ENCODE peak calls at places on chromosome 20, in eight cellular contexts. W is uterus, I is caudate nucleus, E is thoracic aorta, A is PC-9, T is colonic mucosa, S is GM23248, X is heart left ventricle. Z is an unnamed sample.

GRCh38 chr20:51924509-51924908 is 122.2 kb upstream of the SALL4 start:
- DNase-seq in W (no peak), I (no peak), E (no peak), A (no peak), T (no peak), S (no peak), X (no peak), Z (no peak)

GRCh38 chr20:8853805-8854338 is 215.0 kb upstream of the PLCB4 start:
- DNase-seq in W (no peak), I (peak), E (no peak), A (peak), T (peak), S (peak), X (peak), Z (no peak)

GRCh38 chr20:701401-702129 is 26.0 kb upstream of the SCRT2 start:
- DNase-seq in W (no peak), I (no peak), E (no peak), A (peak), T (no peak), S (no peak), X (no peak), Z (no peak)

GRCh38 chr20:47818996-47819609 is 33.8 kb upstream of the SULF2 start:
- DNase-seq in W (no peak), I (no peak), E (no peak), A (no peak), T (no peak), S (no peak), X (no peak), Z (no peak)

GRCh38 chr20:58349586-58349985 is 39.4 kb upstream of the VAPB start:
- DNase-seq in W (no peak), I (no peak), E (no peak), A (peak), T (no peak), S (peak), X (no peak), Z (no peak)

GRCh38 chr20:10970109-10970508 is 296.3 kb upstream of the JAG1 start:
- DNase-seq in W (no peak), I (no peak), E (no peak), A (peak), T (no peak), S (no peak), X (no peak), Z (no peak)

GRCh38 chr20:51029556-51029955 is 6.6 kb upstream of the KCNG1 start:
- DNase-seq in W (no peak), I (no peak), E (no peak), A (no peak), T (no peak), S (no peak), X (no peak), Z (no peak)

GRCh38 chr20:14199111-14199510 is 138.3 kb downstream of the FLRT3 start:
- DNase-seq in W (no peak), I (no peak), E (no peak), A (no peak), T (no peak), S (no peak), X (no peak), Z (no peak)

GRCh38 chr20:40511478-40511877 is 177.6 kb downstream of the MAFB start:
- DNase-seq in W (peak), I (no peak), E (no peak), A (no peak), T (no peak), S (peak), X (no peak), Z (no peak)

GRCh38 chr20:42492998-42493397 is 696.7 kb downstream of the PTPRT start:
- DNase-seq in W (no peak), I (no peak), E (no peak), A (no peak), T (no peak), S (no peak), X (no peak), Z (no peak)

GRCh38 chr20:1108437-1108920 is 9.9 kb upstream of the PSMF1 start:
- DNase-seq in W (peak), I (peak), E (no peak), A (no peak), T (peak), S (peak), X (peak), Z (peak)

GRCh38 chr20:53742685-53743081 is 149.0 kb upstream of the ZNF217 start:
- DNase-seq in W (no peak), I (no peak), E (no peak), A (no peak), T (no peak), S (no peak), X (no peak), Z (no peak)

GRCh38 chr20:37393196-37393862 is 47.4 kb downstream of the SRC start:
- DNase-seq in W (no peak), I (no peak), E (no peak), A (no peak), T (no peak), S (no peak), X (no peak), Z (no peak)

GRCh38 chr20:2599265-2600060 is 53.0 kb upstream of the NOP56 start:
- DNase-seq in W (no peak), I (no peak), E (no peak), A (no peak), T (peak), S (no peak), X (no peak), Z (no peak)

GRCh38 chr20:33490934-33491656 is 1.2 kb downstream of the CBFA2T2 start:
- DNase-seq in W (no peak), I (no peak), E (no peak), A (no peak), T (no peak), S (peak), X (no peak), Z (no peak)
- H3K27ac ChIP-seq in W (peak), I (peak), E (peak), A (no peak), T (no peak), S (peak), X (peak), Z (peak)

GRCh38 chr20:44640522-44640921 is 11.0 kb downstream of the ADA start:
- DNase-seq in W (no peak), I (no peak), E (no peak), A (no peak), T (no peak), S (no peak), X (no peak), Z (no peak)

GRCh38 chr20:44635877-44636276 is 15.6 kb downstream of the ADA start:
- DNase-seq in W (no peak), I (no peak), E (no peak), A (no peak), T (no peak), S (no peak), X (no peak), Z (no peak)

GRCh38 chr20:44633872-44634600 is 17.5 kb downstream of the ADA start:
- DNase-seq in W (no peak), I (no peak), E (no peak), A (no peak), T (no peak), S (no peak), X (no peak), Z (no peak)

GRCh38 chr20:44637490-44638372 is 13.8 kb downstream of the ADA start:
- DNase-seq in W (peak), I (no peak), E (no peak), A (no peak), T (no peak), S (no peak), X (peak), Z (no peak)

DNA sequence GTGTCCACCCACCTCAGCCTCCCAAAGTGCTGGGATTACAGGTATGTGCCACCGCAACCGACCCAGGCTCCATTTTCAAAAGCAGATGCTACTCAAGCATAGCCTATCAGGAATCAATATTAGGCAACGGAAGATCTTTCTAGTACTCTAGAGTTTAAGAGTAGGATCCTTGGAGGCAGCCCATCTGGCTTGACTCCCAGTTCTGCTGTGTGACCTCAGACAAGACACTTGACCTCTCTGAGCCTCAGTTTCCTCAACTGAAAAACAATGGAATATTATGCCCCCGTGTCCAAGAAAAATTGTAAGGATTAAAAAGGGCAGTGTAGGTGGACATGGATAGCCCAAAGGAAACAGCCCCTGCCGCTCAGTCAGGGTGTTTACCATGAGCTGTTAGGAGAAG is 14.5 kb downstream of the ADA start:
- DNase-seq in W (no peak), I (no peak), E (no peak), A (no peak), T (no peak), S (no peak), X (no peak), Z (no peak)
- H3K27ac ChIP-seq in W (no peak), I (no peak), E (no peak), A (no peak), T (no peak), S (no peak), X (peak), Z (no peak)

GRCh38 chr20:3679749-3680700 is 1.8 kb downstream of the ADAM33 start:
- DNase-seq in W (peak), I (no peak), E (peak), A (no peak), T (peak), S (peak), X (no peak), Z (no peak)

GRCh38 chr20:3680701-3681351 is 984 bp downstream of the ADAM33 start:
- DNase-seq in W (no peak), I (no peak), E (no peak), A (no peak), T (no peak), S (peak), X (no peak), Z (no peak)

GRCh38 chr20:3681931-3682820 is at the start of gene ADAM33:
- DNase-seq in W (peak), I (no peak), E (no peak), A (no peak), T (peak), S (peak), X (no peak), Z (no peak)

GRCh38 chr20:3678893-3679720 is 2.7 kb downstream of the ADAM33 start:
- DNase-seq in W (peak), I (no peak), E (no peak), A (no peak), T (no peak), S (peak), X (no peak), Z (no peak)

DNA sequence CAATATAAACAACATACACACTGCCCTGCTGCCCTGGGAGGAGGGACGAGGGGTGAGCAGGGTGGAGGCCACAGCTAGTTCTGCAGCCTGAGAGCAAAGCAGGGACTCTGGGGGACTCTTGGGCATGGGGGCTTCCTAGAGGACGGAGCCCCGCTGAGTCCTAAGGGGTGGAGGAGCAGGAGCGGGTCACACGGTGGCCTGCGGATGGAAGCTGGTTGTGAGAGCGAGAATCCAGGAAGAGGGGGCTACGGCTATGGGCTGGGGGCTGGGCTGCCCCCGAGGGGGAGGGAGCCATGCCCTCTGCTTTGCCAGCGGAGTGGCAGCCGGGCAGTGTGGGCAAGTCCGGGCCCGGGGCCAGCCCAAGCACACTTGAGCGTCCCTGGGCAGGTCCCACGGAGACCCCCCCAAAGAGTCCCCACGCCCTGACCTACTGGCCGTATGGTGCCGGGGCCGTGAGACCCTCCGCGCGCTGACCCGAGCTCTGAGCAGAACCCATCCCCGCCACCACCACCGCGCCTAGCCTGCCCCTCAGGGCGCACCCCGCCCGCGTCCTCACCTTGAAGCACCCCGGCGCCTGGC is 369 bp downstream of the ADAM33 start:
- DNase-seq in W (no peak), I (no peak), E (no peak), A (no peak), T (no peak), S (no peak), X (no peak), Z (no peak)
- H3K27ac ChIP-seq in W (peak), I (no peak), E (peak), A (no peak), T (peak), S (no peak), X (peak), Z (peak)

GRCh38 chr20:59588236-59588855 is 16.0 kb upstream of the PHACTR3 start:
- DNase-seq in W (no peak), I (no peak), E (no peak), A (no peak), T (no peak), S (no peak), X (no peak), Z (no peak)

GRCh38 chr20:59586613-59587012 is 17.7 kb upstream of the PHACTR3 start:
- DNase-seq in W (no peak), I (no peak), E (no peak), A (no peak), T (no peak), S (no peak), X (no peak), Z (no peak)

GRCh38 chr20:59587570-59587969 is 16.8 kb upstream of the PHACTR3 start:
- DNase-seq in W (no peak), I (no peak), E (no peak), A (no peak), T (no peak), S (no peak), X (no peak), Z (no peak)

GRCh38 chr20:59589051-59589450 is 15.3 kb upstream of the PHACTR3 start:
- DNase-seq in W (no peak), I (no peak), E (no peak), A (no peak), T (no peak), S (no peak), X (no peak), Z (no peak)

DNA sequence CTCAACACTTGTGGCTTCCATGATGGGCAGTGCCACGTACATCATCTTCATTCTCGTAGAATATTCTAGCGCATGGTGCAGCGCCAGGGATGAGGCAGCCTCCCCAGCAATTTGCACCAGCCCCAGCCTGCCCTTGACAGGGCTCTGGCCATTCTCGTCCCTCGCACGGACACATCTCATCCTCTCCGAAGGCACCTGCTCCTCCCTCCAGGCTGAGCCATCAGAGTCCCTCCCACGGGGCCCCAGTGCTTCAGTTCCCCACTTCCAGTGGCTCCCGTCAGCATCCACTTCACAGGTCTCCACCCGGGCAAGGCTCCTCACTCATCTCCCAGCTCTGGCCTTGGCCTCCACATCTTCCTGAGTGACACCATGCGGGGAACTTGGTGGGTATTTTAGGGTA is 13.3 kb upstream of the PHACTR3 start:
- DNase-seq in W (no peak), I (no peak), E (no peak), A (no peak), T (no peak), S (no peak), X (no peak), Z (no peak)
- H3K27ac ChIP-seq in W (no peak), I (no peak), E (no peak), A (no peak), T (no peak), S (no peak), X (no peak), Z (no peak)

DNA sequence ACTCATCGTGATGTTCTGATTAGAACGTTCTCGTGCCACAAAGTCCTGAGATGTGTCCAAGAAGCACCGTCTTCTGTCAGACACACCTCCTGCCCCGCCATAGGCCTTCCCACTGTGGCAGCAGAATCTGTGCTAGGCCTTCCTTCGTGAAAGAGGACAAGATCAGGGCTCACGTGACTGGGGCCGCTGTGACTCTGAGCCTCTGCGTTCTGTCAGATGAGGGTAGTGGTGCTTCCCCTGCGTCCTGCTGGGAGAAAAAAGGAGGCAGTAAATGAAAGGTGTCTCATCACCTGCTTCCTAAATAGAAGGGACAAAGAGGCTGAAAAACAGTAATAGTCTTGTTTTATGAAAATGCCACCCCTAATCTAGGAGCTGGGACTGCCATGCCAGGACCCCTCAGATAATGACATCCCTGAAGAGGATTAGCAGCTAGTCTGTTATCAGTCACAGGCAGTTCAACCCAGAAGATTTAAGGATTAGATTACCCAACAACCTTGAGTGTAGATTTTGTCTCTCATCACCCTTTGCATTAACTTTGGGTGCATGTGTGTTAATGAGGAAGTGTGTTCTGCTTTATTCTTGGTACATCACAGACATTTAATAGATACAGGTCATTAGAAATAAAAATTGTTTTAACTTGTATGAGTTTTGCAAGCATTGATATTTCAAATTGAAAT is 4.1 kb downstream of the DNAJC5 start:
- DNase-seq in W (no peak), I (no peak), E (no peak), A (no peak), T (no peak), S (no peak), X (no peak), Z (no peak)
- H3K27ac ChIP-seq in W (no peak), I (no peak), E (no peak), A (no peak), T (no peak), S (no peak), X (no peak), Z (no peak)

GRCh38 chr20:43947316-43947710 is 32.7 kb downstream of the TOX2 start:
- DNase-seq in W (no peak), I (no peak), E (no peak), A (no peak), T (no peak), S (peak), X (no peak), Z (no peak)
- H3K27ac ChIP-seq in W (no peak), I (no peak), E (no peak), A (no peak), T (no peak), S (no peak), X (no peak), Z (no peak)

GRCh38 chr20:38589351-38589750 is 8.4 kb downstream of the ADIG start:
- DNase-seq in W (no peak), I (no peak), E (no peak), A (no peak), T (no peak), S (no peak), X (no peak), Z (no peak)
- H3K27ac ChIP-seq in W (no peak), I (no peak), E (no peak), A (no peak), T (no peak), S (no peak), X (no peak), Z (no peak)

DNA sequence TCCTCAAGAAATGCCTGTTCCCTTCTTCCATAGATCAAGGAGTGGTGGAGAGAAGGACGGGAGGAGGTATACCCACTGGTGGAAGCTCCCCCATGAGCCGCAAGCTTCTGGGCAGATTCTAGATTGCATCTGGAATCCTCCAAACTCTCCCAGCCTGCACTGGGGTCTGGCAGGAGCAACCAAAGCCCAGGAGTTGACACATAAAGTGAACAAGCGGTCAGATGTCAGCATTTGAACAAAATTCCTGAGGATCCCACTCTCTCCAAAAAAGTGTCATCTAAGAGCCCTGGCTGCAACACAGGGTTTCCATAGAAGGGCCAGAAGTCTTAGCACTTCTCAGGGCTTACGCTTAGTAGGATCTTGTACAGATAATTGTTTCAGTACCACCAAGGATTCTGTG is 88.2 kb downstream of the KCNB1 start:
- DNase-seq in W (peak), I (no peak), E (no peak), A (no peak), T (no peak), S (peak), X (no peak), Z (no peak)
- H3K27ac ChIP-seq in W (peak), I (no peak), E (no peak), A (no peak), T (no peak), S (no peak), X (no peak), Z (no peak)

Z was measured in lung.